ENCODE peak calls at places on chromosomes 1 and 21, in four cellular contexts. I, F, K and Y are unnamed samples.

GRCh38 chr1:205456868-205457724 is 1.3 kb upstream of the BLACAT1 start:
- DNase-seq in I (no peak), F (no peak), K (no peak), Y (no peak)

GRCh38 chr1:65897485-65897884 is 104.8 kb downstream of the PDE4B start:
- DNase-seq in I (no peak), F (no peak), K (no peak), Y (no peak)

GRCh38 chr21:26804895-26805609 is 40.2 kb downstream of the ADAMTS1 start:
- DNase-seq in I (no peak), F (no peak), K (no peak), Y (no peak)

GRCh38 chr1:150791587-150791986 is 16.5 kb downstream of the CTSK start:
- DNase-seq in I (no peak), F (no peak), K (no peak), Y (no peak)

GRCh38 chr21:26490771-26491170 is 82.3 kb downstream of the CYYR1 start:
- DNase-seq in I (no peak), F (no peak), K (no peak), Y (no peak)

GRCh38 chr1:232962761-232963357 is 12.4 kb downstream of the NTPCR start:
- DNase-seq in I (no peak), F (no peak), K (no peak), Y (no peak)

GRCh38 chr1:33257759-33258712 is 1.7 kb downstream of the ZNF362 start:
- DNase-seq in I (no peak), F (no peak), K (no peak), Y (no peak)

GRCh38 chr21:20882462-20883415 is 115.5 kb upstream of the NCAM2 start:
- DNase-seq in I (no peak), F (no peak), K (peak), Y (no peak)

GRCh38 chr1:21763694-21764419 is 19.1 kb downstream of the USP48 start:
- DNase-seq in I (no peak), F (no peak), K (no peak), Y (no peak)

GRCh38 chr1:47696404-47696910 is 258.6 kb downstream of the FOXD2 start:
- DNase-seq in I (no peak), F (no peak), K (no peak), Y (no peak)

GRCh38 chr1:38077523-38078147 is 31.0 kb upstream of the POU3F1 start:
- DNase-seq in I (no peak), F (no peak), K (no peak), Y (no peak)

GRCh38 chr1:97943354-97943753 is 22.5 kb upstream of the DPYD start:
- DNase-seq in I (no peak), F (peak), K (no peak), Y (no peak)

GRCh38 chr1:236223273-236223672 is 58.5 kb downstream of the ERO1B start:
- DNase-seq in I (no peak), F (no peak), K (no peak), Y (no peak)

GRCh38 chr1:234114648-234115307 is 210.3 kb downstream of the SLC35F3 start:
- DNase-seq in I (peak), F (peak), K (peak), Y (peak)

GRCh38 chr1:210123924-210124589 is 108.5 kb upstream of the SERTAD4 start:
- DNase-seq in I (no peak), F (peak), K (no peak), Y (no peak)

GRCh38 chr1:27391511-27392095 is 819 bp upstream of the GPR3 start:
- DNase-seq in I (peak), F (no peak), K (peak), Y (peak)

GRCh38 chr21:35367558-35367957 is 318.5 kb upstream of the RUNX1 start:
- DNase-seq in I (no peak), F (no peak), K (no peak), Y (no peak)

GRCh38 chr1:79781261-79781660 is 774.7 kb upstream of the ADGRL4 start:
- DNase-seq in I (no peak), F (no peak), K (no peak), Y (no peak)

GRCh38 chr1:33433509-33434362 is 2.8 kb upstream of the PHC2 start:
- DNase-seq in I (peak), F (peak), K (peak), Y (peak)

GRCh38 chr1:93716974-93717373 is 35.3 kb upstream of the BCAR3 start:
- DNase-seq in I (no peak), F (no peak), K (no peak), Y (no peak)

GRCh38 chr1:155085504-155086181 is 7.0 kb downstream of the EFNA3 start:
- DNase-seq in I (peak), F (no peak), K (peak), Y (peak)

GRCh38 chr1:53158900-53159299 is 16.5 kb upstream of the SLC1A7 start:
- DNase-seq in I (no peak), F (no peak), K (no peak), Y (no peak)

GRCh38 chr1:95216292-95216990 is 17.6 kb upstream of the RWDD3 start:
- DNase-seq in I (no peak), F (no peak), K (no peak), Y (no peak)

GRCh38 chr21:43814215-43815106 is 25.1 kb downstream of the RRP1 start:
- DNase-seq in I (no peak), F (no peak), K (no peak), Y (no peak)

GRCh38 chr1:53639251-53639721 is 99.7 kb downstream of the GLIS1 start:
- DNase-seq in I (no peak), F (peak), K (no peak), Y (no peak)

GRCh38 chr1:53678507-53678906 is 60.5 kb downstream of the GLIS1 start:
- DNase-seq in I (no peak), F (no peak), K (no peak), Y (no peak)

GRCh38 chr1:99527078-99527477 is 118.8 kb upstream of the PALMD start:
- DNase-seq in I (no peak), F (no peak), K (no peak), Y (no peak)

GRCh38 chr1:54323324-54323739 is 82.9 kb downstream of the SSBP3 start:
- DNase-seq in I (no peak), F (no peak), K (no peak), Y (peak)

GRCh38 chr1:205224736-205225135 is 3.0 kb upstream of the TMCC2 start:
- DNase-seq in I (no peak), F (no peak), K (no peak), Y (no peak)

GRCh38 chr1:63012339-63012738 is 228.4 kb downstream of the ATG4C start:
- DNase-seq in I (peak), F (no peak), K (peak), Y (no peak)

GRCh38 chr21:30408782-30409494 is 13.1 kb downstream of the KRTAP13-1 start:
- DNase-seq in I (peak), F (no peak), K (no peak), Y (no peak)

GRCh38 chr21:15688016-15688415 is 41.8 kb upstream of the USP25 start:
- DNase-seq in I (no peak), F (no peak), K (no peak), Y (no peak)

GRCh38 chr1:203126866-203127671 is 457 bp upstream of the ADORA1 start:
- DNase-seq in I (no peak), F (no peak), K (no peak), Y (no peak)

GRCh38 chr1:156465747-156466365 is 34.7 kb downstream of the MEF2D start:
- DNase-seq in I (no peak), F (no peak), K (no peak), Y (no peak)

GRCh38 chr1:233025156-233025555 is 74.7 kb downstream of the NTPCR start:
- DNase-seq in I (peak), F (no peak), K (peak), Y (no peak)

GRCh38 chr1:221284028-221284427 is 404.8 kb downstream of the HLX start:
- DNase-seq in I (no peak), F (no peak), K (no peak), Y (no peak)

GRCh38 chr1:55060133-55060999 is 21.0 kb downstream of the PCSK9 start:
- DNase-seq in I (no peak), F (no peak), K (no peak), Y (no peak)

GRCh38 chr1:8836228-8836627 is 18.8 kb upstream of the RERE start:
- DNase-seq in I (no peak), F (no peak), K (no peak), Y (no peak)

DNA sequence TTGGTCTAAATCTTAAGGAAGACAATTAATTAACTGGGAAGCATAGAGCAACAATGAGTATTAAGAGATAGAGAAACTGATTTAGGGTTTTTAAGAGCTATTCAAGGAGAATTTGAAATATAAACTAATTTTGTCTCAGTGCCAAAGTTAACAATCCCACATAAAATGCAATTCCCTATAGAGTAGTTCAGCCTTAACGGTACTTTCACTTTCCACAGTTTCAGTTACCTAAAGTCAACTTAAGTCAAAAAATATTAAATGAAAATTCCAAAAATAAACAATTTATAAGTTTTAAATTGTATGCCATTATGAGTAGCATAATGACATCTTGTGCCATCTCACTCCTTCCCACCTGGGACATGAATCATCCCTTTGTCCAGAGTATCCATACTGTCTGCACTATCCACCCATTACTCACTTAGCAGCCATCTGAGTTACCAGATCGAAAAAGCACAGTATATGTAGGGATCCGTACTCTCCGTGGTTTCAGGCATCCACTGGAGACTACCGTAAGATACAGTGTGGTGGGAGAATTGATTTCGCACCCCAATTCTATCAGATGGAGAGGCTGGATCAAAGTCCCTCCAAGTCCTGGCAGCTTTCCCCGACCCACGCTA is 4.8 kb upstream of the SARS1 start:
- DNase-seq in I (no peak), F (no peak), K (no peak), Y (no peak)
- H3K4me3 ChIP-seq in I (peak), F (no peak), K (no peak), Y (no peak)

DNA sequence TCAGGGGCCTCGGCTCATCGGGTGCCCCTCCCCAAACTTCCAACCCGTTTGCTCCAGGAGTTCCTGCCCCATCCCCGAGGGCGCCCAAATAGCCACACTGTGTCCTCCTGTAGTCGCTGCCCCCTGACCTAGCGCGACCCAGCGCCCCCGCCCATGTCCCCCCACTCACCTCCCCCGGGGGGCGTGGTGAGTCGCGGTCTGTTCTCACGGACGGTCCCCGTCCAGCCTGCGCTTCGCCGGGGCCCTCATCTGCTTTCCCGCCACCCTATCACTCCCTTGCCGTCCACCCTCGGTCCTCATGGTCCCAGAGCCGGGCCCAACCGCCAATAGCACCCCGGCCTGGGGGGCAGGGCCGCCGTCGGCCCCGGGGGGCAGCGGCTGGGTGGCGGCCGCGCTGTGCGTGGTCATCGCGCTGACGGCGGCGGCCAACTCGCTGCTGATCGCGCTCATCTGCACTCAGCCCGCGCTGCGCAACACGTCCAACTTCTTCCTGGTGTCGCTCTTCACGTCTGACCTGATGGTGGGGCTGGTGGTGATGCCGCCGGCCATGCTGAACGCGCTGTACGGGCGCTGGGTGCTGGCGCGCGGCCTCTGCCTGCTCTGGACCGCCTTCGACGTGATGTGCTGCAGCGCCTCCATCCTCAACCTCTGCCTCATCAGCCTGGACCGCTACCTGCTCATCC is 922 bp downstream of the HTR6 start:
- DNase-seq in I (no peak), F (no peak), K (no peak), Y (no peak)
- H3K4me3 ChIP-seq in I (no peak), F (no peak), K (no peak), Y (no peak)

GRCh38 chr1:12581179-12581578 is 36.8 kb downstream of the DHRS3 start:
- DNase-seq in I (no peak), F (no peak), K (no peak), Y (no peak)
- H3K4me3 ChIP-seq in I (no peak), F (no peak), K (no peak), Y (no peak)

GRCh38 chr1:207815913-207816312 is 64.1 kb downstream of the CD46 start:
- DNase-seq in I (no peak), F (no peak), K (no peak), Y (no peak)
- H3K4me3 ChIP-seq in I (peak), F (no peak), K (no peak), Y (no peak)